ENCODE peak calls at places on chromosomes 11 and 22, in six cellular contexts. One of them, this sample, is unnamed.

GRCh38 chr22:50733521-50734342 is 4.3 kb upstream of the ACR start:
- DNase-seq in NCI-H2171: no peak
- DNase-seq in HCEC 1CT: peak
- DNase-seq in mucosa of descending colon: peak
- DNase-seq in lung: no peak
- DNase-seq in type B pancreatic cell: peak
- DNase-seq in this sample: no peak

GRCh38 chr11:116364357-116364756 is 408.4 kb downstream of the BUD13 start:
- DNase-seq in HCEC 1CT: no peak
- DNase-seq in lung: no peak
- DNase-seq in mucosa of descending colon: no peak
- DNase-seq in NCI-H2171: no peak
- DNase-seq in type B pancreatic cell: no peak
- DNase-seq in this sample: no peak

GRCh38 chr11:86416494-86416893 is 41.8 kb downstream of the CCDC81 start:
- DNase-seq in HCEC 1CT: no peak
- DNase-seq in NCI-H2171: no peak
- DNase-seq in mucosa of descending colon: no peak
- DNase-seq in lung: no peak
- DNase-seq in type B pancreatic cell: no peak
- DNase-seq in this sample: no peak

GRCh38 chr11:2273771-2274170 is 3.4 kb upstream of the ASCL2 start:
- DNase-seq in type B pancreatic cell: no peak
- DNase-seq in lung: no peak
- DNase-seq in NCI-H2171: no peak
- DNase-seq in HCEC 1CT: no peak
- DNase-seq in mucosa of descending colon: no peak
- DNase-seq in this sample: no peak

GRCh38 chr11:2778630-2779498 is 79.1 kb upstream of the KCNQ1OT1 start:
- DNase-seq in type B pancreatic cell: peak
- DNase-seq in HCEC 1CT: no peak
- DNase-seq in lung: peak
- DNase-seq in NCI-H2171: peak
- DNase-seq in mucosa of descending colon: peak
- DNase-seq in this sample: no peak

GRCh38 chr11:12625438-12626071 is 48.7 kb upstream of the TEAD1 start:
- DNase-seq in type B pancreatic cell: no peak
- DNase-seq in mucosa of descending colon: no peak
- DNase-seq in NCI-H2171: no peak
- DNase-seq in lung: no peak
- DNase-seq in HCEC 1CT: peak
- DNase-seq in this sample: no peak

GRCh38 chr22:37230673-37231405 is 13.2 kb downstream of the RAC2 start:
- DNase-seq in type B pancreatic cell: no peak
- DNase-seq in mucosa of descending colon: peak
- DNase-seq in lung: no peak
- DNase-seq in NCI-H2171: no peak
- DNase-seq in HCEC 1CT: no peak
- DNase-seq in this sample: no peak

GRCh38 chr11:57474017-57474750 is 13.9 kb downstream of the RTN4RL2 start:
- DNase-seq in mucosa of descending colon: peak
- DNase-seq in type B pancreatic cell: no peak
- DNase-seq in NCI-H2171: no peak
- DNase-seq in HCEC 1CT: peak
- DNase-seq in lung: no peak
- DNase-seq in this sample: no peak

GRCh38 chr22:27113211-27114030 is 456.0 kb downstream of the MIAT start:
- DNase-seq in mucosa of descending colon: no peak
- DNase-seq in lung: peak
- DNase-seq in type B pancreatic cell: no peak
- DNase-seq in NCI-H2171: no peak
- DNase-seq in HCEC 1CT: peak
- DNase-seq in this sample: no peak

GRCh38 chr11:132650969-132651720 is 881.2 kb downstream of the OPCML start:
- DNase-seq in mucosa of descending colon: no peak
- DNase-seq in NCI-H2171: no peak
- DNase-seq in type B pancreatic cell: no peak
- DNase-seq in lung: peak
- DNase-seq in HCEC 1CT: peak
- DNase-seq in this sample: no peak

GRCh38 chr11:32325187-32325586 is 110.2 kb downstream of the WT1 start:
- DNase-seq in type B pancreatic cell: no peak
- DNase-seq in HCEC 1CT: no peak
- DNase-seq in lung: no peak
- DNase-seq in mucosa of descending colon: no peak
- DNase-seq in NCI-H2171: no peak
- DNase-seq in this sample: no peak

GRCh38 chr11:114762437-114762836 is 84.1 kb downstream of the NXPE2 start:
- DNase-seq in lung: peak
- DNase-seq in mucosa of descending colon: peak
- DNase-seq in type B pancreatic cell: no peak
- DNase-seq in NCI-H2171: no peak
- DNase-seq in HCEC 1CT: no peak
- DNase-seq in this sample: no peak

GRCh38 chr11:73651252-73651651 is 4.9 kb downstream of the PLEKHB1 start:
- DNase-seq in HCEC 1CT: no peak
- DNase-seq in lung: no peak
- DNase-seq in mucosa of descending colon: no peak
- DNase-seq in type B pancreatic cell: no peak
- DNase-seq in NCI-H2171: no peak
- DNase-seq in this sample: no peak

GRCh38 chr11:61007383-61007970 is 36.0 kb downstream of the CD6 start:
- DNase-seq in HCEC 1CT: no peak
- DNase-seq in NCI-H2171: no peak
- DNase-seq in lung: no peak
- DNase-seq in mucosa of descending colon: no peak
- DNase-seq in type B pancreatic cell: no peak
- DNase-seq in this sample: no peak